ENCODE peak calls at places on chromosomes 5 and 9, in five cellular contexts. G is ovary, N is body of pancreas, P is sigmoid colon, Q is HepG2. L is an unnamed sample.

GRCh38 chr9:133839822-133840329 is 101.7 kb upstream of the SARDH start:
- DNase-seq in G (no peak), N (no peak), P (no peak), Q (peak), L (peak)

GRCh38 chr5:84290161-84290560 is 94.5 kb downstream of the EDIL3 start:
- DNase-seq in G (no peak), N (no peak), P (no peak), Q (no peak), L (no peak)

GRCh38 chr5:22896155-22896554 is 43.0 kb upstream of the CDH12 start:
- DNase-seq in G (no peak), N (no peak), P (no peak), Q (no peak), L (no peak)

GRCh38 chr5:13957032-13957645 is 12.7 kb upstream of the DNAH5 start:
- DNase-seq in G (no peak), N (no peak), P (no peak), Q (peak), L (peak)

GRCh38 chr5:53024535-53024934 is 35.4 kb downstream of the ITGA2 start:
- DNase-seq in G (no peak), N (no peak), P (no peak), Q (no peak), L (no peak)

GRCh38 chr5:175329976-175330375 is 114.0 kb downstream of the DRD1 start:
- DNase-seq in G (no peak), N (no peak), P (no peak), Q (no peak), L (no peak)

GRCh38 chr9:127788337-127789011 is 2.6 kb downstream of the CDK9 start:
- DNase-seq in G (no peak), N (peak), P (no peak), Q (no peak), L (no peak)

GRCh38 chr9:112279501-112279900 is 53.9 kb downstream of the PTBP3 start:
- DNase-seq in G (no peak), N (no peak), P (no peak), Q (no peak), L (no peak)

GRCh38 chr5:170603101-170603500 is 99.3 kb downstream of the KCNIP1 start:
- DNase-seq in G (no peak), N (no peak), P (no peak), Q (no peak), L (no peak)

GRCh38 chr5:165076686-165077085 is 1571.3 kb downstream of the MAT2B start:
- DNase-seq in G (no peak), N (no peak), P (no peak), Q (no peak), L (peak)

GRCh38 chr5:16536246-16536645 is 70.6 kb upstream of the ZNF622 start:
- DNase-seq in G (no peak), N (no peak), P (no peak), Q (peak), L (no peak)

GRCh38 chr9:38110476-38110875 is 41.4 kb upstream of the SHB start:
- DNase-seq in G (no peak), N (no peak), P (no peak), Q (no peak), L (no peak)

GRCh38 chr5:81852277-81853004 is 101.5 kb upstream of the SSBP2 start:
- DNase-seq in G (peak), N (peak), P (peak), Q (no peak), L (peak)

GRCh38 chr5:81853005-81853357 is 102.1 kb upstream of the SSBP2 start:
- DNase-seq in G (peak), N (no peak), P (no peak), Q (no peak), L (no peak)

GRCh38 chr5:81850494-81850893 is 99.6 kb upstream of the SSBP2 start:
- DNase-seq in G (no peak), N (no peak), P (no peak), Q (no peak), L (peak)

GRCh38 chr5:81850932-81851331 is 100.0 kb upstream of the SSBP2 start:
- DNase-seq in G (peak), N (no peak), P (no peak), Q (no peak), L (no peak)

GRCh38 chr5:81851481-81852178 is 100.7 kb upstream of the SSBP2 start:
- DNase-seq in G (peak), N (peak), P (peak), Q (peak), L (peak)
- TF ChIP-seq POLR2A in G (no peak), N (peak), P (no peak), Q (no peak), L (peak)

GRCh38 chr9:130041648-130042405 is 1.2 kb downstream of the FNBP1 start:
- DNase-seq in G (peak), N (no peak), P (peak), Q (no peak), L (no peak)
- TF ChIP-seq POLR2A in G (no peak), N (no peak), P (no peak), Q (no peak), L (no peak)

GRCh38 chr9:5835808-5836207 is 2.9 kb upstream of the ERMP1 start:
- DNase-seq in G (no peak), N (no peak), P (no peak), Q (no peak), L (no peak)

GRCh38 chr9:5834214-5834613 is 1.3 kb upstream of the ERMP1 start:
- DNase-seq in G (no peak), N (no peak), P (no peak), Q (no peak), L (peak)

GRCh38 chr9:5832093-5832542 is 799 bp downstream of the ERMP1 start:
- DNase-seq in G (no peak), N (no peak), P (no peak), Q (peak), L (peak)

DNA sequence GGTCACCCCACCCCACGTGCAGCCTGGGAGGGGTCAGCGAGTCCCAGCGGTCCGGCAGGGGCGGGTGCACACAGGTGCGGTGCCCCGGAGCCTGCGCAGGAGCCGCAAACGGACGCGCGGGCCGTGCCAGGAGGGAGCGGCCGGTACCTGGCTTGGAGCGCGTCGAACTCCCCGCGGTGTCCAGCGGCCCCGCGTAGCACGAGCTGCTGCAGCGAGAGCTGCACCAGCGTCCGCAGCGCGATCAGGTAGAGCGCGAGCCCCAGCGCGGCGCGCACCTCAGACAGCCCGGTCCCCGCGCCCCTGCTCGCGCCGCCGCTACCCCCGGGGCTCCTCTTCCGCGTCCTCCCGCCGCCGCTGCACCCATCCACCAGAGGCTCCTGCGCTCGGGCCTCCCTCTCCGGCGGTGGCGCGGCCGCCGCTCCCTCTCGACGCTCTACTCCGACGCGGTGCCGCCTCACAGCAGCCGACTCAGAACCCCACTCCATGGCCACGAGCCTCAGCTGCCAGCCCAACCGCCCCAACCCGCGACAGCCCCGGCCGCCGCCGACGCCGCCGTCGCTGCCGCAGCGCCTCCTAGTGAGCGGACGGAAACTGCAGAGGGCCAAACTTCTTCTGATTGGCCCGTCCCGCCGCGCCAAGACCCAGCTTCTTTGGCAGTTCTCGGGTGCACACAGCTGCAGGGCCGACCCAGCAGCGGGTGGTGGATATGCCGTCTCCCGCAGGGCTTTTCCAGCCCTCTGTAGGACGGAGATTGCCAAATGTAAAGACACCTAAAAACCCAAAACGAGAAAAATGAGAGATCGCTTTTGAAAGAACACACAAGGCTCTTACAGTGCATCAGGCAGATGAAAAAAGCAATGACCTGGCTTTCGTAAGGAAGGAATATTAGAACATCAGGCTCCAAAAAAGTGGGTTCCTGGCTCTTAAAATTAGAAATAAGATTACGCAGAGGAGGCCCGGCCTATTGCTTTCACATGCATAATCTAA is at the start of gene ERMP1:
- DNase-seq in G (peak), N (peak), P (peak), Q (peak), L (peak)
- TF ChIP-seq POLR2A in G (no peak), N (peak), P (no peak), Q (peak), L (peak)

GRCh38 chr5:11398728-11399127 is 505.5 kb downstream of the CTNND2 start:
- DNase-seq in G (no peak), N (no peak), P (no peak), Q (no peak), L (no peak)
- TF ChIP-seq POLR2A in G (no peak), N (no peak), P (no peak), Q (no peak), L (no peak)

DNA sequence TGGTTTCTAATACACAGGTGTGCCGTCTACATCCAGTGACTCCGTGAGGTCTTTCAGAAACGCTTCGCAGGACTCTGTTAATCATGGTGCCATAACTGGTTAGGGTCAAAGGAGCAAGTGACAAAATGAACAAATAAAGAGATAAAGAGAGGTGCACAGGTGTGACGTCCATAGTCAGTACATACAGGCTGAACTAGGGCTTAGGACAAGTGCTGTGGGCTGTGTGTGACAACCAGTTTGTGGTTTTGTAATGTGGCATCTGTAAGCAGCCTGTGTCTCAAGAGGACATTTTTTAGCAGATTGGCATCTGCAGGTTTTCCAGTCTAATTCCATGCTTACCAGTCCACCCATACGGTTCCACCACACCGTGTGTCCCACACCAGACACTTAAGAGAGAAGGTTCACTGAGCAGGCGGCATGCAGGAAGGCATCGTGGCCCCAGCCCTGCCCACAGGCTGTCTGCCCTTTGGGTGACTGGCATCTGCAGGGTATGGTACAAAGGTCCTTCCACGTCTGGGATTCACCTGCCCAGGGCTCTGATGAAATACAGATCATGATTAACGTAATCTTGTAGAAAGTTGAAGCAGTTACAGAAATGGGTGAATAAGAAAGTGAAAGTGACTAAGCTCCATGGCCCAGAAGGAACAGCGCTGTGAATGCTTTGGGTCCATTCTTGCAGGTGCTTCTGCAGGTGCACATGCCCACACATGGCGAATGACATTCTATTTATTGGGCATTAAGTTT is 26.9 kb downstream of the SRD5A1 start:
- DNase-seq in G (no peak), N (no peak), P (no peak), Q (no peak), L (no peak)
- TF ChIP-seq POLR2A in G (no peak), N (no peak), P (no peak), Q (no peak), L (no peak)